ENCODE peak calls at places on chromosomes 16 and 17, in eight cellular contexts. One of them, this sample, is unnamed.

GRCh38 chr17:1644493-1645206 is 882 bp downstream of the SCARF1 start:
- DNase-seq in lower lobe of right lung: no peak
- DNase-seq in prostate gland: no peak
- DNase-seq in activated CD4-positive, alpha-beta T cell treated with anti-CD3 and anti-CD28 coated beads for 1 hour: no peak
- DNase-seq in NCI-H1417: no peak
- DNase-seq in NCI-H748 treated with DMSO at 0.1 percent for 48 hours: no peak
- DNase-seq in CD4-positive, alpha-beta T cell: no peak
- DNase-seq in NCI-H2081: no peak
- DNase-seq in this sample: no peak

GRCh38 chr16:20074089-20074956 is 633 bp upstream of the GPR139 start:
- DNase-seq in prostate gland: no peak
- DNase-seq in NCI-H1417: no peak
- DNase-seq in NCI-H2081: no peak
- DNase-seq in lower lobe of right lung: no peak
- DNase-seq in CD4-positive, alpha-beta T cell: no peak
- DNase-seq in NCI-H748 treated with DMSO at 0.1 percent for 48 hours: no peak
- DNase-seq in activated CD4-positive, alpha-beta T cell treated with anti-CD3 and anti-CD28 coated beads for 1 hour: no peak
- DNase-seq in this sample: no peak

GRCh38 chr16:27242398-27242797 is 26.2 kb downstream of the NSMCE1 start:
- DNase-seq in NCI-H2081: no peak
- DNase-seq in NCI-H748 treated with DMSO at 0.1 percent for 48 hours: no peak
- DNase-seq in NCI-H1417: no peak
- DNase-seq in lower lobe of right lung: no peak
- DNase-seq in activated CD4-positive, alpha-beta T cell treated with anti-CD3 and anti-CD28 coated beads for 1 hour: no peak
- DNase-seq in CD4-positive, alpha-beta T cell: no peak
- DNase-seq in prostate gland: no peak
- DNase-seq in this sample: no peak

GRCh38 chr17:80264048-80264792 is 3.6 kb downstream of the RNF213 start:
- DNase-seq in NCI-H2081: no peak
- DNase-seq in activated CD4-positive, alpha-beta T cell treated with anti-CD3 and anti-CD28 coated beads for 1 hour: no peak
- DNase-seq in prostate gland: no peak
- DNase-seq in lower lobe of right lung: peak; percentile 65
- DNase-seq in NCI-H748 treated with DMSO at 0.1 percent for 48 hours: no peak
- DNase-seq in CD4-positive, alpha-beta T cell: peak; percentile 60
- DNase-seq in NCI-H1417: no peak
- DNase-seq in this sample: no peak

GRCh38 chr16:85650864-85651811 is 37.6 kb downstream of the GINS2 start:
- DNase-seq in lower lobe of right lung: no peak
- DNase-seq in prostate gland: no peak
- DNase-seq in NCI-H1417: peak; percentile 90
- DNase-seq in CD4-positive, alpha-beta T cell: no peak
- DNase-seq in NCI-H2081: peak; percentile 63
- DNase-seq in NCI-H748 treated with DMSO at 0.1 percent for 48 hours: no peak
- DNase-seq in activated CD4-positive, alpha-beta T cell treated with anti-CD3 and anti-CD28 coated beads for 1 hour: no peak
- DNase-seq in this sample: no peak

GRCh38 chr16:4433228-4433627 is 7.6 kb downstream of the DNAJA3 start:
- DNase-seq in NCI-H748 treated with DMSO at 0.1 percent for 48 hours: no peak
- DNase-seq in activated CD4-positive, alpha-beta T cell treated with anti-CD3 and anti-CD28 coated beads for 1 hour: no peak
- DNase-seq in NCI-H2081: no peak
- DNase-seq in prostate gland: no peak
- DNase-seq in CD4-positive, alpha-beta T cell: no peak
- DNase-seq in lower lobe of right lung: no peak
- DNase-seq in NCI-H1417: no peak
- DNase-seq in this sample: no peak

GRCh38 chr17:44011876-44012275 is 2.9 kb downstream of the TMEM101 start:
- DNase-seq in CD4-positive, alpha-beta T cell: no peak
- DNase-seq in NCI-H2081: no peak
- DNase-seq in NCI-H748 treated with DMSO at 0.1 percent for 48 hours: no peak
- DNase-seq in lower lobe of right lung: no peak
- DNase-seq in NCI-H1417: no peak
- DNase-seq in activated CD4-positive, alpha-beta T cell treated with anti-CD3 and anti-CD28 coated beads for 1 hour: no peak
- DNase-seq in prostate gland: no peak
- DNase-seq in this sample: no peak

GRCh38 chr17:34570491-34570890 is 8.9 kb upstream of the TMEM132E start:
- DNase-seq in NCI-H1417: no peak
- DNase-seq in NCI-H2081: no peak
- DNase-seq in activated CD4-positive, alpha-beta T cell treated with anti-CD3 and anti-CD28 coated beads for 1 hour: no peak
- DNase-seq in CD4-positive, alpha-beta T cell: no peak
- DNase-seq in NCI-H748 treated with DMSO at 0.1 percent for 48 hours: no peak
- DNase-seq in lower lobe of right lung: no peak
- DNase-seq in prostate gland: no peak
- DNase-seq in this sample: no peak

GRCh38 chr16:14378131-14378551 is 251.9 kb downstream of the PARN start:
- DNase-seq in CD4-positive, alpha-beta T cell: no peak
- DNase-seq in lower lobe of right lung: no peak
- DNase-seq in NCI-H748 treated with DMSO at 0.1 percent for 48 hours: peak; percentile 49
- DNase-seq in NCI-H2081: no peak
- DNase-seq in NCI-H1417: no peak
- DNase-seq in activated CD4-positive, alpha-beta T cell treated with anti-CD3 and anti-CD28 coated beads for 1 hour: no peak
- DNase-seq in prostate gland: no peak
- DNase-seq in this sample: no peak

GRCh38 chr17:48595107-48595999 is 1.8 kb upstream of the HOXB5 start:
- DNase-seq in CD4-positive, alpha-beta T cell: no peak
- DNase-seq in activated CD4-positive, alpha-beta T cell treated with anti-CD3 and anti-CD28 coated beads for 1 hour: no peak
- DNase-seq in NCI-H748 treated with DMSO at 0.1 percent for 48 hours: no peak
- DNase-seq in lower lobe of right lung: no peak
- DNase-seq in NCI-H1417: no peak
- DNase-seq in prostate gland: no peak
- DNase-seq in NCI-H2081: no peak
- DNase-seq in this sample: no peak

GRCh38 chr17:56994009-56994792 is 16.3 kb downstream of the SCPEP1 start:
- DNase-seq in prostate gland: no peak
- DNase-seq in NCI-H2081: no peak
- DNase-seq in CD4-positive, alpha-beta T cell: no peak
- DNase-seq in NCI-H748 treated with DMSO at 0.1 percent for 48 hours: no peak
- DNase-seq in lower lobe of right lung: no peak
- DNase-seq in activated CD4-positive, alpha-beta T cell treated with anti-CD3 and anti-CD28 coated beads for 1 hour: no peak
- DNase-seq in NCI-H1417: no peak
- DNase-seq in this sample: no peak

GRCh38 chr17:81996232-81996756 is 18.9 kb downstream of the ASPSCR1 start:
- DNase-seq in NCI-H748 treated with DMSO at 0.1 percent for 48 hours: no peak
- DNase-seq in lower lobe of right lung: no peak
- DNase-seq in activated CD4-positive, alpha-beta T cell treated with anti-CD3 and anti-CD28 coated beads for 1 hour: no peak
- DNase-seq in CD4-positive, alpha-beta T cell: no peak
- DNase-seq in NCI-H1417: no peak
- DNase-seq in prostate gland: no peak
- DNase-seq in NCI-H2081: no peak
- DNase-seq in this sample: no peak

This sample was measured in GM18507.